ENCODE peak calls at places on chromosomes 16 and 17, in four cellular contexts. One of them, this sample, is unnamed.
A peak's percentile ranks its signal among the peaks of the same experiment; 100 is the strongest.

GRCh38 chr17:17859909-17860760 is 23.3 kb upstream of the SREBF1 start:
- DNase-seq in NCI-H146: peak; percentile 50
- DNase-seq in BJ: no peak
- DNase-seq in activated CD4-positive, alpha-beta T cell treated with anti-CD3 and anti-CD28 coated beads for 48 hours: peak; percentile 78
- DNase-seq in this sample: peak; percentile 11

GRCh38 chr16:53789159-53789558 is 85.2 kb downstream of the FTO start:
- DNase-seq in NCI-H146: no peak
- DNase-seq in BJ: peak; percentile 49
- DNase-seq in activated CD4-positive, alpha-beta T cell treated with anti-CD3 and anti-CD28 coated beads for 48 hours: no peak
- DNase-seq in this sample: no peak

GRCh38 chr17:4154201-4154600 is 11.2 kb downstream of the CYB5D2 start:
- DNase-seq in NCI-H146: no peak
- DNase-seq in activated CD4-positive, alpha-beta T cell treated with anti-CD3 and anti-CD28 coated beads for 48 hours: no peak
- DNase-seq in BJ: no peak
- DNase-seq in this sample: no peak

GRCh38 chr16:26961459-26961858 is 105.3 kb upstream of the C16orf82 start:
- DNase-seq in BJ: no peak
- DNase-seq in NCI-H146: no peak
- DNase-seq in activated CD4-positive, alpha-beta T cell treated with anti-CD3 and anti-CD28 coated beads for 48 hours: no peak
- DNase-seq in this sample: no peak

GRCh38 chr16:50528820-50529219 is 19.4 kb upstream of the NKD1 start:
- DNase-seq in BJ: no peak
- DNase-seq in NCI-H146: no peak
- DNase-seq in activated CD4-positive, alpha-beta T cell treated with anti-CD3 and anti-CD28 coated beads for 48 hours: no peak
- DNase-seq in this sample: no peak

GRCh38 chr17:41544497-41544896 is 16.4 kb upstream of the KRT19 start:
- DNase-seq in BJ: no peak
- DNase-seq in NCI-H146: no peak
- DNase-seq in activated CD4-positive, alpha-beta T cell treated with anti-CD3 and anti-CD28 coated beads for 48 hours: no peak
- DNase-seq in this sample: no peak

GRCh38 chr16:56862776-56863175 is 2.2 kb upstream of the SLC12A3 start:
- DNase-seq in NCI-H146: no peak
- DNase-seq in BJ: no peak
- DNase-seq in activated CD4-positive, alpha-beta T cell treated with anti-CD3 and anti-CD28 coated beads for 48 hours: no peak
- DNase-seq in this sample: peak; percentile 51

GRCh38 chr16:76428858-76429257 is 151.7 kb downstream of the CNTNAP4 start:
- DNase-seq in NCI-H146: no peak
- DNase-seq in BJ: no peak
- DNase-seq in activated CD4-positive, alpha-beta T cell treated with anti-CD3 and anti-CD28 coated beads for 48 hours: no peak
- DNase-seq in this sample: no peak

GRCh38 chr16:23026777-23027362 is 122.4 kb downstream of the USP31 start:
- DNase-seq in activated CD4-positive, alpha-beta T cell treated with anti-CD3 and anti-CD28 coated beads for 48 hours: no peak
- DNase-seq in NCI-H146: no peak
- DNase-seq in BJ: no peak
- DNase-seq in this sample: no peak

GRCh38 chr16:3023415-3023668 is 400 bp downstream of the HCFC1R1 start:
- DNase-seq in BJ: peak; percentile 49
- DNase-seq in activated CD4-positive, alpha-beta T cell treated with anti-CD3 and anti-CD28 coated beads for 48 hours: no peak
- DNase-seq in NCI-H146: no peak
- DNase-seq in this sample: no peak

GRCh38 chr17:59830007-59830630 is 62.6 kb downstream of the TUBD1 start:
- DNase-seq in BJ: no peak
- DNase-seq in activated CD4-positive, alpha-beta T cell treated with anti-CD3 and anti-CD28 coated beads for 48 hours: peak; percentile 73
- DNase-seq in NCI-H146: no peak
- DNase-seq in this sample: no peak

GRCh38 chr17:7922499-7923289 is 6.6 kb upstream of the RNF227 start:
- DNase-seq in activated CD4-positive, alpha-beta T cell treated with anti-CD3 and anti-CD28 coated beads for 48 hours: peak; percentile 88
- DNase-seq in BJ: no peak
- DNase-seq in NCI-H146: peak; percentile 87
- DNase-seq in this sample: no peak

GRCh38 chr16:29192329-29193247 is 207.7 kb downstream of the LAT start:
- DNase-seq in NCI-H146: no peak
- DNase-seq in activated CD4-positive, alpha-beta T cell treated with anti-CD3 and anti-CD28 coated beads for 48 hours: peak; percentile 13
- DNase-seq in BJ: no peak
- DNase-seq in this sample: no peak

This sample was measured in AML-193.